ENCODE peak calls at places on chromosomes 5 and 9, in four cellular contexts. Q is right atrium auricular region, H is tibial nerve, A is heart left ventricle. Z is an unnamed sample.
A peak's percentile ranks its signal among the peaks of the same experiment; 100 is the strongest.

GRCh38 chr9:99076483-99077171 is 28.3 kb upstream of the TGFBR1 start:
- DNase-seq in H (no peak), A (peak; percentile 36), Q (no peak), Z (no peak)

GRCh38 chr9:86175743-86176456 is 76.5 kb upstream of the GOLM1 start:
- DNase-seq in Q (peak; percentile 16), A (no peak), H (no peak), Z (no peak)

GRCh38 chr5:142749321-142749720 is 20.9 kb upstream of the ARHGAP26 start:
- DNase-seq in Q (no peak), H (no peak), A (no peak), Z (no peak)

GRCh38 chr9:132670359-132670815 is at the start of gene GTF3C4:
- DNase-seq in Q (peak; percentile 90), A (peak; percentile 88), H (peak; percentile 86), Z (peak; percentile 95)

GRCh38 chr5:120304653-120305052 is 159.4 kb upstream of the PRR16 start:
- DNase-seq in H (no peak), Q (no peak), A (no peak), Z (no peak)

GRCh38 chr5:126508962-126509279 is 85.7 kb downstream of the GRAMD2B start:
- DNase-seq in A (no peak), Q (no peak), H (peak; percentile 47), Z (no peak)

GRCh38 chr5:101915559-101915958 is 380.5 kb downstream of the SLCO4C1 start:
- DNase-seq in H (no peak), Q (no peak), A (no peak), Z (no peak)

GRCh38 chr5:36744678-36745659 is 131.6 kb upstream of the NIPBL start:
- DNase-seq in H (peak; percentile 40), Q (peak; percentile 66), A (peak; percentile 51), Z (peak; percentile 86)

GRCh38 chr5:172699999-172700685 is 59.1 kb downstream of the NEURL1B start:
- DNase-seq in Q (no peak), A (no peak), H (no peak), Z (peak; percentile 82)

GRCh38 chr9:111926421-111926875 is 29.8 kb downstream of the UGCG start:
- DNase-seq in H (no peak), A (no peak), Q (no peak), Z (peak; percentile 56)

GRCh38 chr5:142797420-142797819 is 27.2 kb downstream of the ARHGAP26 start:
- DNase-seq in Q (no peak), A (no peak), H (no peak), Z (no peak)

GRCh38 chr9:16721972-16722371 is 148.5 kb downstream of the BNC2 start:
- DNase-seq in H (peak; percentile 82), A (no peak), Q (peak; percentile 87), Z (no peak)
- H3K27ac ChIP-seq in H (peak overlapping the region; percentile 91), A (peak overlapping the region; percentile 63), Q (peak overlapping the region; percentile 46), Z (no peak overlapping the region)

GRCh38 chr9:129354498-129354897 is 176.4 kb upstream of the IER5L start:
- DNase-seq in Q (no peak), A (no peak), H (no peak), Z (no peak)
- H3K4me1 ChIP-seq in Q (peaks cover 30% of the 10 kb centered on the region), A (peaks cover 24% of the 10 kb centered on the region), H (peaks cover 16% of the 10 kb centered on the region), Z (peaks cover 7% of the 10 kb centered on the region)

DNA sequence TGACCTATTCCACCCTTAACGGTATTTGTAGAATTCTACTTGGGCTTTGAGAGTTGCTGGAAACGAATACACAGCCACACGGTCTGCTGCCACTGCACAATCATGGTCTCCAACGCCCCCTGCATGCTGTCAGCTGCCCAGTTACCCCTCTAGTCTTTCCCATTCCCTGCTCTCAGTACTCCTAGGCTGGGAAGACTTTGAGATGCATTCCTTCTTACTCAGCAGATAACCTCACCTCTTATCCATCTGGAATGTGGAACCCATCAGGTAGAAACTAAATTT is 92.8 kb downstream of the ANKH start:
- DNase-seq in A (no peak), H (no peak), Q (no peak), Z (no peak)
- TF ChIP-seq CTCF in A (no peak), H (no peak), Q (no peak), Z (no peak)

DNA sequence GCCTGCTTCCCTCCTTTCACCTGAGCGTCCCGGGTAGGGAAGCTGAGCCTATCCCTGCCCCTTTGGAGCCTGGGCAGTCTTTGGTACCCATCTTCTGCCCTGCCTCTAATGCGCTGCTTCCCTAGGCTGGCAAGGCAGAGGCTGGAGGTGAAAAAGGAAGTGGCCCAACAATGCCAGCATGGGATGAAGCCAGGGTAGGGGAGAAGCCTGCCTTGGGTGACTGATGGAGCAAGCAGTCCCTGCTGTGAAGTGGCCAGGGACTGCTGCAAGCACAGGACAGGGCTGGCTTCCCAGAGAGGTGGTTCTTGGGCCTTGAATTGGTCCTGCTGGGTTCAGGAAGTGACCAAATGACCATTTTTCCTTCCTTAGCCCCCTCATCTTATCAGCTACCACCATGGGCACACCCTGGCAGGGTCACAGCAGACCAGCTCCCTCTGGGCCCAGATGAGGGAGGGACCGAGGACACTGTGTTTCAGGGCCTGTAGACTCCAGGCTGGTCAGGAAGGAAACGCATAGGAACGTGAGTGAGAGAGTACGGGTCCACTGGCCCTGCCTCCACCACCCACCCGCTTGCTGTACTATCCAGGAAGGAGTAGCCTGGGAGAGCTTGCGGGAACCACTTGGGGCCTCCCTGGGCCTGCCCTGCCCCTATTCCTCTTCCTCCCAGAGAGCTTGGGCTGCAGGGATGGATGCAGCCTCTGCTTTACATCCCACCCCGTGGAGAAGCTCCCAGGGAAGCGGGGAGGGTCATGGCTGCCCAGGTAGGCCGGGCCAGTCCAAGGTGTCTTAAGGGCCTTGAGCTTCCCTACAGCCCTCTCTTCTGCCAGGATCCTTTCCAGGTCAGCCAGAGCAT is 102.6 kb downstream of the DAB2IP start:
- DNase-seq in Q (no peak), A (no peak), H (no peak), Z (peak; percentile 35)
- H3K27ac ChIP-seq in Q (peak overlapping the region; percentile 78), A (peak overlapping the region; percentile 62), H (peak overlapping the region; percentile 99), Z (no peak overlapping the region)

GRCh38 chr9:124202447-124202971 is 55.2 kb upstream of the NEK6 start:
- DNase-seq in H (peak; percentile 24), Q (no peak), A (peak; percentile 45), Z (peak; percentile 84)
- H3K4me1 ChIP-seq in H (no peaks in the 10 kb centered on the region), Q (peaks cover 8% of the 10 kb centered on the region), A (peaks cover 4% of the 10 kb centered on the region), Z (peaks cover 48% of the 10 kb centered on the region)

GRCh38 chr9:101931756-101932155 is 193.3 kb upstream of the GRIN3A start:
- DNase-seq in Q (no peak), A (no peak), H (no peak), Z (no peak)
- TF ChIP-seq CTCF in Q (no peak), A (no peak), H (no peak), Z (no peak)

DNA sequence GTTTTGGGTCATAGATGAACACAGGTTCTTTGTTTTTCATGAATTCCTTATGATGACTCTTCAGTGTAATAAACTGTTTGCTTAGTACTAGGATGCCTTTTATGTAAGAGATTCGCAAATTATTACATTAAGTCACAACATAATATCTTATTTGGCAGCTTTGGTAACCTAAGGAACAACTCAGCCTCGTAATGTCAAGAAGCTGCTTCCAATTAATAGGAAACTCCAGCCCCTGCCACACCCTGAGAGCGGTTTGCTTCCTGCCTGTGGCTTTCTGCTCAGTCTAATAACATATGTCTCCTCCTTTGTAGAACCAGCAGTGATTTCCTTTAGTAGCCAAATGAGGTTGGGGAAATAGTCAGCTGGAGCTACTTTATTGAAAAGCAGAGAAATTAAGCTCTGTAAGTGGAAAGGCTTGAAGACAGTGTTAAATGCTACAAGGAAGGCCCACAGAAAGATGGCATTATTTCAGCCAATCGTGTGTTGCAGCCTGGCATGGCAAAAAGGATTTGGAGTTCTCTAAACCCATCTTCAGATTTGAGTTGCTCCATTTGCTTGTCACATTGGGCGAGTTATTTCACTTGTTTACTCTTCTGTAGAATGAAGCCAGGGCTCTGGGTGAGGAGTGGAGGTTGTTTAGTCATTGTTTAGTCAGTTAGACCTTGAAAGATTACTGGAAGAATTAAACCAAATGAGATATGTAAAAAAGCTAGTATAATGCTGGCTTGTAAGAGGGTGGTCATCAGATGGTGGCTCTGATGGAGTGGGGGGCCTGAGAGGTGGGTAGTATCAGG is 54.1 kb downstream of the MTAP start:
- DNase-seq in A (no peak), H (no peak), Q (no peak), Z (no peak)
- H3K27ac ChIP-seq in A (no peak overlapping the region), H (no peak overlapping the region), Q (no peak overlapping the region), Z (no peak overlapping the region)